ENCODE peak calls at places on chromosomes 13 and 19, in six cellular contexts. One of them, this sample, is unnamed.

GRCh38 chr13:41077475-41077874 is 16.2 kb downstream of the WBP4 start:
- DNase-seq in activated naive CD4-positive, alpha-beta T cell treated with anti-CD3 and anti-CD28 coated beads for 36 hours: no peak
- DNase-seq in HT-29: no peak
- DNase-seq in trophoblast cell: no peak
- DNase-seq in NCI-H2081: no peak
- DNase-seq in NCI-H510A treated with DMSO at 0.1 percent for 48 hours: no peak
- DNase-seq in this sample: no peak

GRCh38 chr13:60312851-60313505 is 84.0 kb upstream of the TDRD3 start:
- DNase-seq in NCI-H510A treated with DMSO at 0.1 percent for 48 hours: no peak
- DNase-seq in activated naive CD4-positive, alpha-beta T cell treated with anti-CD3 and anti-CD28 coated beads for 36 hours: no peak
- DNase-seq in HT-29: no peak
- DNase-seq in NCI-H2081: no peak
- DNase-seq in trophoblast cell: no peak
- DNase-seq in this sample: no peak

GRCh38 chr19:2477141-2477710 is 1.3 kb downstream of the GADD45B start:
- DNase-seq in NCI-H2081: no peak
- DNase-seq in HT-29: peak
- DNase-seq in activated naive CD4-positive, alpha-beta T cell treated with anti-CD3 and anti-CD28 coated beads for 36 hours: no peak
- DNase-seq in NCI-H510A treated with DMSO at 0.1 percent for 48 hours: no peak
- DNase-seq in trophoblast cell: peak
- DNase-seq in this sample: no peak

GRCh38 chr19:40594251-40594650 is 6.9 kb upstream of the LTBP4 start:
- DNase-seq in NCI-H510A treated with DMSO at 0.1 percent for 48 hours: no peak
- DNase-seq in NCI-H2081: no peak
- DNase-seq in trophoblast cell: no peak
- DNase-seq in activated naive CD4-positive, alpha-beta T cell treated with anti-CD3 and anti-CD28 coated beads for 36 hours: no peak
- DNase-seq in HT-29: no peak
- DNase-seq in this sample: no peak

GRCh38 chr19:35806597-35806996 is 6.0 kb downstream of the PRODH2 start:
- DNase-seq in NCI-H2081: no peak
- DNase-seq in trophoblast cell: no peak
- DNase-seq in HT-29: no peak
- DNase-seq in NCI-H510A treated with DMSO at 0.1 percent for 48 hours: no peak
- DNase-seq in activated naive CD4-positive, alpha-beta T cell treated with anti-CD3 and anti-CD28 coated beads for 36 hours: no peak
- DNase-seq in this sample: no peak

GRCh38 chr13:34654203-34654602 is 287.9 kb upstream of the NBEA start:
- DNase-seq in NCI-H510A treated with DMSO at 0.1 percent for 48 hours: no peak
- DNase-seq in NCI-H2081: no peak
- DNase-seq in activated naive CD4-positive, alpha-beta T cell treated with anti-CD3 and anti-CD28 coated beads for 36 hours: no peak
- DNase-seq in HT-29: no peak
- DNase-seq in trophoblast cell: no peak
- DNase-seq in this sample: no peak

GRCh38 chr19:45600340-45600885 is 1.6 kb downstream of the GPR4 start:
- DNase-seq in HT-29: no peak
- DNase-seq in NCI-H2081: no peak
- DNase-seq in trophoblast cell: no peak
- DNase-seq in activated naive CD4-positive, alpha-beta T cell treated with anti-CD3 and anti-CD28 coated beads for 36 hours: no peak
- DNase-seq in NCI-H510A treated with DMSO at 0.1 percent for 48 hours: no peak
- DNase-seq in this sample: no peak

GRCh38 chr19:7883105-7883504 is 5.2 kb upstream of the LRRC8E start:
- DNase-seq in HT-29: no peak
- DNase-seq in NCI-H510A treated with DMSO at 0.1 percent for 48 hours: peak
- DNase-seq in activated naive CD4-positive, alpha-beta T cell treated with anti-CD3 and anti-CD28 coated beads for 36 hours: no peak
- DNase-seq in trophoblast cell: no peak
- DNase-seq in NCI-H2081: no peak
- DNase-seq in this sample: no peak

GRCh38 chr13:28754698-28755545 is 36.2 kb upstream of the SLC46A3 start:
- DNase-seq in HT-29: peak
- DNase-seq in NCI-H2081: no peak
- DNase-seq in NCI-H510A treated with DMSO at 0.1 percent for 48 hours: peak
- DNase-seq in trophoblast cell: peak
- DNase-seq in activated naive CD4-positive, alpha-beta T cell treated with anti-CD3 and anti-CD28 coated beads for 36 hours: peak
- DNase-seq in this sample: no peak

GRCh38 chr13:37956536-37956935 is 87.0 kb upstream of the TRPC4 start:
- DNase-seq in NCI-H510A treated with DMSO at 0.1 percent for 48 hours: no peak
- DNase-seq in NCI-H2081: no peak
- DNase-seq in activated naive CD4-positive, alpha-beta T cell treated with anti-CD3 and anti-CD28 coated beads for 36 hours: no peak
- DNase-seq in HT-29: no peak
- DNase-seq in trophoblast cell: peak
- DNase-seq in this sample: no peak

GRCh38 chr19:33177417-33177976 is 16.6 kb upstream of the LRP3 start:
- DNase-seq in NCI-H2081: no peak
- DNase-seq in activated naive CD4-positive, alpha-beta T cell treated with anti-CD3 and anti-CD28 coated beads for 36 hours: peak
- DNase-seq in trophoblast cell: peak
- DNase-seq in NCI-H510A treated with DMSO at 0.1 percent for 48 hours: peak
- DNase-seq in HT-29: peak
- DNase-seq in this sample: no peak

GRCh38 chr19:13621413-13621812 is 115.1 kb upstream of the CACNA1A start:
- DNase-seq in trophoblast cell: peak
- DNase-seq in NCI-H2081: peak
- DNase-seq in NCI-H510A treated with DMSO at 0.1 percent for 48 hours: no peak
- DNase-seq in HT-29: no peak
- DNase-seq in activated naive CD4-positive, alpha-beta T cell treated with anti-CD3 and anti-CD28 coated beads for 36 hours: peak
- DNase-seq in this sample: no peak

GRCh38 chr19:39413269-39413902 is 917 bp downstream of the PLEKHG2 start:
- DNase-seq in HT-29: no peak
- DNase-seq in trophoblast cell: peak
- DNase-seq in activated naive CD4-positive, alpha-beta T cell treated with anti-CD3 and anti-CD28 coated beads for 36 hours: peak
- DNase-seq in NCI-H510A treated with DMSO at 0.1 percent for 48 hours: no peak
- DNase-seq in NCI-H2081: peak
- DNase-seq in this sample: peak

GRCh38 chr19:28169168-28169862 is 1043.6 kb downstream of the UQCRFS1 start:
- DNase-seq in HT-29: no peak
- DNase-seq in trophoblast cell: no peak
- DNase-seq in NCI-H510A treated with DMSO at 0.1 percent for 48 hours: no peak
- DNase-seq in NCI-H2081: no peak
- DNase-seq in activated naive CD4-positive, alpha-beta T cell treated with anti-CD3 and anti-CD28 coated beads for 36 hours: no peak
- DNase-seq in this sample: no peak

GRCh38 chr19:11138659-11139526 is 16.7 kb downstream of the SPC24 start:
- DNase-seq in NCI-H510A treated with DMSO at 0.1 percent for 48 hours: no peak
- DNase-seq in activated naive CD4-positive, alpha-beta T cell treated with anti-CD3 and anti-CD28 coated beads for 36 hours: no peak
- DNase-seq in trophoblast cell: peak
- DNase-seq in NCI-H2081: peak
- DNase-seq in HT-29: peak
- DNase-seq in this sample: peak

GRCh38 chr19:18419195-18419698 is at the start of gene SSBP4:
- DNase-seq in NCI-H2081: peak
- DNase-seq in activated naive CD4-positive, alpha-beta T cell treated with anti-CD3 and anti-CD28 coated beads for 36 hours: peak
- DNase-seq in NCI-H510A treated with DMSO at 0.1 percent for 48 hours: peak
- DNase-seq in trophoblast cell: peak
- DNase-seq in HT-29: peak
- DNase-seq in this sample: peak

GRCh38 chr13:84810781-84811180 is 928.5 kb upstream of the SLITRK1 start:
- DNase-seq in NCI-H510A treated with DMSO at 0.1 percent for 48 hours: no peak
- DNase-seq in trophoblast cell: no peak
- DNase-seq in HT-29: no peak
- DNase-seq in activated naive CD4-positive, alpha-beta T cell treated with anti-CD3 and anti-CD28 coated beads for 36 hours: no peak
- DNase-seq in NCI-H2081: no peak
- DNase-seq in this sample: no peak

GRCh38 chr19:52524086-52524485 is 3.4 kb upstream of the ZNF808 start:
- DNase-seq in activated naive CD4-positive, alpha-beta T cell treated with anti-CD3 and anti-CD28 coated beads for 36 hours: no peak
- DNase-seq in trophoblast cell: peak
- DNase-seq in NCI-H510A treated with DMSO at 0.1 percent for 48 hours: no peak
- DNase-seq in NCI-H2081: no peak
- DNase-seq in HT-29: no peak
- DNase-seq in this sample: no peak

GRCh38 chr19:35347171-35347929 is at the start of gene FFAR1:
- DNase-seq in trophoblast cell: peak
- DNase-seq in NCI-H510A treated with DMSO at 0.1 percent for 48 hours: no peak
- DNase-seq in HT-29: no peak
- DNase-seq in activated naive CD4-positive, alpha-beta T cell treated with anti-CD3 and anti-CD28 coated beads for 36 hours: peak
- DNase-seq in NCI-H2081: no peak
- DNase-seq in this sample: no peak

This sample was measured in NCI-H1694 treated with DMSO at 0.1 percent for 48 hours.